ENCODE peak calls at places on chromosomes 6 and 20, in nine cellular contexts. P is NCI-H1694 treated with DMSO at 0.1 percent for 48 hours; U is AG08395; O is stimulated activated naive CD8-positive, alpha-beta T cell treated with anti-CD3 and anti-CD28 coated beads, Interleukin-15, Interleukin-2, amounts not matched to agents 100 U/mL and 50 U/mL, for 24 hours; A is fibroblast of villous mesenchyme; B is adipocyte; S is ecto neural progenitor cell; X is AG04450; Y is sigmoid colon. H is an unnamed sample.

GRCh38 chr20:13396036-13396435 is 175.0 kb downstream of the ISM1 start:
- DNase-seq in P (no peak), U (peak), O (no peak), A (peak), B (peak), S (no peak), X (no peak), Y (no peak), H (peak)

GRCh38 chr6:34423254-34423653 is 2.6 kb downstream of the RPS10 start:
- DNase-seq in P (no peak), U (no peak), O (no peak), A (no peak), B (no peak), S (no peak), X (no peak), Y (no peak), H (no peak)

GRCh38 chr6:56513631-56514030 is 129.1 kb downstream of the DST start:
- DNase-seq in P (no peak), U (no peak), O (no peak), A (no peak), B (no peak), S (no peak), X (no peak), Y (no peak), H (no peak)

GRCh38 chr6:111533087-111533784 is 50.2 kb upstream of the REV3L start:
- DNase-seq in P (no peak), U (no peak), O (peak), A (no peak), B (no peak), S (no peak), X (no peak), Y (no peak), H (no peak)

GRCh38 chr6:16494781-16495180 is 256.4 kb downstream of the GMPR start:
- DNase-seq in P (no peak), U (no peak), O (peak), A (peak), B (no peak), S (no peak), X (no peak), Y (no peak), H (peak)

GRCh38 chr6:167739721-167740475 is 86.8 kb upstream of the AFDN start:
- DNase-seq in P (no peak), U (no peak), O (no peak), A (no peak), B (no peak), S (no peak), X (no peak), Y (peak), H (no peak)

GRCh38 chr20:64113796-64114355 is 6.5 kb upstream of the NPBWR2 start:
- DNase-seq in P (no peak), U (no peak), O (no peak), A (no peak), B (no peak), S (no peak), X (no peak), Y (peak), H (no peak)

GRCh38 chr6:14095444-14095843 is 22.1 kb upstream of the CD83 start:
- DNase-seq in P (no peak), U (no peak), O (no peak), A (no peak), B (no peak), S (no peak), X (no peak), Y (no peak), H (no peak)

GRCh38 chr6:112253842-112254816 is at the start of gene LAMA4:
- DNase-seq in P (no peak), U (peak), O (peak), A (peak), B (peak), S (peak), X (no peak), Y (peak), H (peak)

H was measured in choroid plexus epithelial cell.